ENCODE peak calls at places on chromosomes 5 and 9, in four cellular contexts. One of them, this sample, is unnamed.

GRCh38 chr5:39080597-39081204 is 6.5 kb upstream of the RICTOR start:
- DNase-seq in HuH-7: peak
- DNase-seq in NCI-H524 treated with DMSO at 0.1 percent for 48 hours: peak
- DNase-seq in mucosa of descending colon: peak
- DNase-seq in this sample: peak

GRCh38 chr5:151231359-151231758 is 7.5 kb upstream of the CCDC69 start:
- DNase-seq in HuH-7: no peak
- DNase-seq in NCI-H524 treated with DMSO at 0.1 percent for 48 hours: no peak
- DNase-seq in mucosa of descending colon: no peak
- DNase-seq in this sample: no peak

GRCh38 chr5:73218552-73219171 is 45.7 kb downstream of the TMEM174 start:
- DNase-seq in HuH-7: peak
- DNase-seq in NCI-H524 treated with DMSO at 0.1 percent for 48 hours: peak
- DNase-seq in mucosa of descending colon: no peak
- DNase-seq in this sample: peak

GRCh38 chr9:133704711-133705181 is 33.4 kb downstream of the SARDH start:
- DNase-seq in HuH-7: no peak
- DNase-seq in NCI-H524 treated with DMSO at 0.1 percent for 48 hours: no peak
- DNase-seq in mucosa of descending colon: no peak
- DNase-seq in this sample: no peak

GRCh38 chr5:76450059-76450458 is 47.0 kb downstream of the IQGAP2 start:
- DNase-seq in HuH-7: no peak
- DNase-seq in NCI-H524 treated with DMSO at 0.1 percent for 48 hours: no peak
- DNase-seq in mucosa of descending colon: no peak
- DNase-seq in this sample: no peak

GRCh38 chr9:81588148-81588874 is 101.0 kb downstream of the TLE1 start:
- DNase-seq in HuH-7: peak
- DNase-seq in NCI-H524 treated with DMSO at 0.1 percent for 48 hours: no peak
- DNase-seq in mucosa of descending colon: peak
- DNase-seq in this sample: no peak

GRCh38 chr5:9337908-9338307 is 208.0 kb downstream of the SEMA5A start:
- DNase-seq in HuH-7: no peak
- DNase-seq in NCI-H524 treated with DMSO at 0.1 percent for 48 hours: no peak
- DNase-seq in mucosa of descending colon: no peak
- DNase-seq in this sample: peak

GRCh38 chr5:10800852-10801251 is 39.8 kb upstream of the DAP start:
- DNase-seq in HuH-7: no peak
- DNase-seq in NCI-H524 treated with DMSO at 0.1 percent for 48 hours: no peak
- DNase-seq in mucosa of descending colon: no peak
- DNase-seq in this sample: no peak

GRCh38 chr5:108654042-108654441 is 93.7 kb upstream of the FER start:
- DNase-seq in HuH-7: no peak
- DNase-seq in NCI-H524 treated with DMSO at 0.1 percent for 48 hours: no peak
- DNase-seq in mucosa of descending colon: no peak
- DNase-seq in this sample: no peak

GRCh38 chr5:60893521-60893920 is 49.5 kb upstream of the ELOVL7 start:
- DNase-seq in HuH-7: no peak
- DNase-seq in NCI-H524 treated with DMSO at 0.1 percent for 48 hours: no peak
- DNase-seq in mucosa of descending colon: no peak
- DNase-seq in this sample: no peak

This sample was measured in SK-MEL-5.